ENCODE peak calls at places on chromosomes 4 and X, in seven cellular contexts. W is mesendoderm, U is neuronal stem cell, N is H1, G is trophoblast cell, H is mesenchymal stem cell, P is IMR-90. S is an unnamed sample. For H3K4me1, the result is how much of the 10 kb centered on the place peaks cover.

GRCh38 chr4:93947318-93947717 is 118.8 kb downstream of the ATOH1 start:
- DNase-seq in W (peak), U (no peak), N (no peak), G (no peak), H (no peak), P (no peak), S (no peak)

GRCh38 chrX:66728818-66729271 is 90.0 kb upstream of the EDA2R start:
- DNase-seq in W (peak), U (peak), N (peak), G (peak), H (peak), P (peak), S (peak)

GRCh38 chrX:86946569-86946968 is 571.0 kb upstream of the KLHL4 start:
- DNase-seq in W (peak), U (peak), N (no peak), G (no peak), H (peak), P (peak), S (no peak)

GRCh38 chr4:8306511-8307021 is 37.0 kb downstream of the HTRA3 start:
- DNase-seq in W (no peak), U (no peak), N (no peak), G (no peak), H (no peak), P (no peak), S (no peak)

GRCh38 chrX:45714864-45715263 is 514.2 kb upstream of the DIPK2B start:
- DNase-seq in W (no peak), U (no peak), N (no peak), G (peak), H (peak), P (peak), S (no peak)

GRCh38 chr4:53914313-53915016 is 149.9 kb downstream of the CHIC2 start:
- DNase-seq in W (no peak), U (no peak), N (no peak), G (peak), H (peak), P (peak), S (no peak)

GRCh38 chr4:153514001-153514526 is 47.9 kb downstream of the TMEM131L start:
- DNase-seq in W (no peak), U (no peak), N (no peak), G (no peak), H (peak), P (peak), S (no peak)

GRCh38 chrX:54479471-54480122 is 16.4 kb downstream of the FGD1 start:
- DNase-seq in W (peak), U (no peak), N (peak), G (no peak), H (peak), P (no peak), S (peak)

GRCh38 chr4:14237911-14238310 is 610.4 kb upstream of the BOD1L1 start:
- DNase-seq in W (no peak), U (no peak), N (no peak), G (no peak), H (no peak), P (no peak), S (no peak)

GRCh38 chr4:2662598-2662997 is 93.5 kb downstream of the TNIP2 start:
- DNase-seq in W (no peak), U (no peak), N (no peak), G (peak), H (peak), P (peak), S (no peak)

GRCh38 chr4:21893136-21893535 is 55.4 kb downstream of the KCNIP4 start:
- DNase-seq in W (no peak), U (no peak), N (no peak), G (no peak), H (no peak), P (no peak), S (no peak)

GRCh38 chr4:156029691-156030090 is 76.0 kb upstream of the CTSO start:
- DNase-seq in W (no peak), U (no peak), N (no peak), G (no peak), H (no peak), P (no peak), S (no peak)

GRCh38 chr4:89619230-89619962 is 217.6 kb downstream of the SNCA start:
- DNase-seq in W (no peak), U (no peak), N (no peak), G (no peak), H (peak), P (no peak), S (no peak)

GRCh38 chrX:12681047-12681446 is 110.2 kb upstream of the PRPS2 start:
- DNase-seq in W (no peak), U (no peak), N (no peak), G (no peak), H (no peak), P (no peak), S (no peak)

GRCh38 chr4:133865606-133866327 is 335.8 kb downstream of the PABPC4L start:
- DNase-seq in W (peak), U (peak), N (no peak), G (peak), H (peak), P (peak), S (no peak)

GRCh38 chr4:74108457-74109115 is 9.6 kb upstream of the CXCL2 start:
- DNase-seq in W (no peak), U (no peak), N (no peak), G (no peak), H (no peak), P (no peak), S (no peak)

GRCh38 chr4:116877069-116877468 is 208.3 kb downstream of the TRAM1L1 start:
- DNase-seq in W (no peak), U (no peak), N (no peak), G (no peak), H (no peak), P (no peak), S (no peak)

GRCh38 chr4:153207561-153207960 is 3.3 kb downstream of the TRIM2 start:
- DNase-seq in W (peak), U (no peak), N (no peak), G (peak), H (peak), P (peak), S (peak)

GRCh38 chr4:95867919-95868318 is 28.0 kb downstream of the PDHA2 start:
- DNase-seq in W (peak), U (no peak), N (no peak), G (no peak), H (peak), P (no peak), S (no peak)

GRCh38 chr4:88219099-88219498 is 60.7 kb upstream of the ABCG2 start:
- DNase-seq in W (peak), U (peak), N (no peak), G (no peak), H (peak), P (peak), S (no peak)

GRCh38 chr4:45640281-45640680 is 483.6 kb downstream of the GABRG1 start:
- DNase-seq in W (no peak), U (no peak), N (no peak), G (no peak), H (no peak), P (no peak), S (no peak)

GRCh38 chr4:102541708-102542107 is 40.5 kb downstream of the NFKB1 start:
- DNase-seq in W (peak), U (no peak), N (peak), G (no peak), H (no peak), P (no peak), S (peak)

GRCh38 chrX:140687706-140688105 is 21.9 kb upstream of the LINC00632 start:
- DNase-seq in W (no peak), U (no peak), N (no peak), G (no peak), H (no peak), P (no peak), S (no peak)

GRCh38 chr4:86935833-86936721 is 1.3 kb downstream of the AFF1 start:
- DNase-seq in W (peak), U (peak), N (peak), G (peak), H (peak), P (peak), S (peak)

GRCh38 chr4:109005523-109005922 is 242.7 kb upstream of the ETNPPL start:
- DNase-seq in W (no peak), U (no peak), N (no peak), G (peak), H (peak), P (peak), S (no peak)

GRCh38 chr4:189823611-189824010 is 117.1 kb upstream of the FRG1 start:
- DNase-seq in W (no peak), U (no peak), N (no peak), G (no peak), H (no peak), P (no peak), S (no peak)

GRCh38 chrX:69025802-69026301 is 139.4 kb downstream of the PJA1 start:
- DNase-seq in W (no peak), U (no peak), N (no peak), G (peak), H (peak), P (peak), S (no peak)

GRCh38 chr4:39044364-39044946 is 12.2 kb upstream of the TMEM156 start:
- DNase-seq in W (peak), U (peak), N (peak), G (peak), H (peak), P (peak), S (peak)

GRCh38 chrX:20240201-20240600 is 26.5 kb downstream of the RPS6KA3 start:
- DNase-seq in W (no peak), U (no peak), N (no peak), G (no peak), H (no peak), P (no peak), S (no peak)
- H3K4me1 ChIP-seq in W (under half), U (under half), N (under half), G (under half), H (under half), P (under half), S (under half)

DNA sequence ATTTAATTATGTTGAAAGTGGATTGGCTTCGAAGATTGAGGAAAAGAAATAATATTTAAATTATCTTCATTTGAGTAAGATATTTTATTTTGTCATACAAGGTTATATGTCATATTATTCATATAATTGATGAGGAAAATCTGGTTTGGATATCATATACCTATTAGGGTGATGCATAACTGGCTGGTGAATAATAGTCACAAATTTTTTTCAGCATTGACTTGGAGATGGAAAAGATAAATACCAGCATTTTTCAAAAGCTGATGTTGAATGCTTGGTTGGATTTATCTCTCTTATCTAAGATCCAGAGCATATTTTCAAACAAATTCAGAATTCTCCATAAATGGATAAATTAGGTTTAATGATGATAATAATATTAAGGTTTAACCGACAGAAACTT is 93.5 kb upstream of the SLIT2 start:
- DNase-seq in W (no peak), U (no peak), N (no peak), G (no peak), H (no peak), P (no peak), S (no peak)
- H3K23ac ChIP-seq in W (no peak), U (no peak), N (no peak), G (no peak), H (no peak), P (no peak), S (no peak)

GRCh38 chr4:142922720-142923119 is 76.6 kb upstream of the INPP4B start:
- DNase-seq in W (no peak), U (no peak), N (no peak), G (no peak), H (no peak), P (no peak), S (no peak)

GRCh38 chr4:142913034-142913433 is 66.9 kb upstream of the INPP4B start:
- DNase-seq in W (no peak), U (no peak), N (no peak), G (no peak), H (no peak), P (no peak), S (no peak)

GRCh38 chr4:142923619-142924018 is 77.5 kb upstream of the INPP4B start:
- DNase-seq in W (no peak), U (no peak), N (no peak), G (no peak), H (no peak), P (no peak), S (no peak)

GRCh38 chr4:142913461-142914030 is 67.4 kb upstream of the INPP4B start:
- DNase-seq in W (peak), U (no peak), N (no peak), G (no peak), H (no peak), P (peak), S (no peak)

DNA sequence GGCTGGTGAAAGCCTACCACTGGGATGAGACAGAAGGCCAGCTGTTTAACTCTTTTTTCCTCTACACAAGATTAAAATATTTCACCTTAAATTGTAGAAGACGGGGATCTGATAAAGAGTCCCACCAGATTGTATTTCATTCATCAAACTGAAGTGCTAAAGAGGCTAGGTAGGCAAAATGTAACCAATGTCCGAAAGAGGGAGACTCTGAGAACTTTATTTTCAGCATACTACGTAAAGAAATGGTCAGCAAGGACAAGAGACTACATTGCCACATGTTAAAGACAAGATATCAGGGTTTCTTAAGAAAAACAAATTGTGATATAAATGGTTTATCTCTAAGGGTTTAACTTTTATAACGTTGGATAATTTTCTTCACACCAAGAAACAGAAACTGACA is 71.6 kb upstream of the INPP4B start:
- DNase-seq in W (no peak), U (no peak), N (no peak), G (no peak), H (no peak), P (no peak), S (no peak)
- H3K4me1 ChIP-seq in W (under half), U (under half), N (under half), G (under half), H (under half), P (under half), S (under half)

DNA sequence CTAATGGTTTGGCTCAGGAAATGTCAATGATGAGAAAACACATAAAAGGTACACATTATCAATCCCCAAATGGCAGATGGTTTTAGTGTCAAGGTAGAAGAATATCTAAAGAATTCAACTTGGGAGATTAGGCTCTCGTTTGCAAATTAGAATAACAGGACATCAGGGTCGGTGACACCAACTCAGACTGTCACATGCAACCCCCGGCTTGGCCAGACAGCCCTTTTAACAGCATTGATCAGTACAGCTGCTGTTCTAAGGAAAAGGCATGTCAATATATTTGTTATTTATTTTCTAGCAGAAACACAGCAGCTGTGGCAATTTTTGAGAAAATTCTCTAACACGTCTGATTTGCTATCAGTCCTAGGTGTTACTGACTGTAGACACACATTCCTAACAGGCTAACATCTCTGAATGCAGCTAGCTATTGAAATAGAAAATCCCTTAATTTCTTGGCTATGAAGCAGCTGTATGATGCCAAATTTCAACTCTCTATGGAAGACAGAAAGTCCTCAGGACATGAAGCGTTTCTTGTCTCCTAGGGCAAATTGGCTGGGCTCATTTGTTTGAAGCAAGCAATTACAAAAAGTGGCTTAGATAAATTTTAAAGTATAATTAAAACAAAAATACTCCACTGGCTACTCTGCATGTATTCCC is 269.0 kb upstream of the CXXC4 start:
- DNase-seq in W (peak), U (no peak), N (no peak), G (no peak), H (no peak), P (no peak), S (no peak)
- H3K23ac ChIP-seq in W (no peak), U (no peak), N (no peak), G (no peak), H (no peak), P (no peak), S (no peak)

GRCh38 chrX:17592117-17592516 is 145.2 kb upstream of the SCML1 start:
- DNase-seq in W (no peak), U (no peak), N (no peak), G (no peak), H (peak), P (peak), S (no peak)
- H3K4me1 ChIP-seq in W (under half), U (under half), N (under half), G (under half), H (under half), P (under half), S (under half)

DNA sequence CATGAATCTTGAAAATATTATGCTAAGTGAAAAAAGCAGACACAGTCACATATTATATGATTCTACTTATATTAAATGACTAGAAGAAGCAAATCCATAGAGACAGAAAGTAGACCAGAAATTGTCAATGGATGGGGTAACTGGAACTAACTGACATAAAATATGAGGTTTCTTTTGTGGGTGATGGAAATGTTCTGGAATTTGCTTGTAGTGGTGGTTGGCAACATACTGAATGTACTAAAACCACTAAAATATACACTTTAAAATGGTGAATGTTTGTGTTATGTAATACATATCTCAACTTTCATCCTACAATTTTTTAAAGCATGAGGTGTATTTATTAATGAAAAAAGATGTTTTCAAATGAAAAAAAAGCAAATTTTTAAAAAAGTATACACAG is 14.7 kb downstream of the CNOT6L start:
- DNase-seq in W (no peak), U (no peak), N (no peak), G (no peak), H (no peak), P (peak), S (no peak)
- H3K23ac ChIP-seq in W (no peak), U (no peak), N (no peak), G (no peak), H (no peak), P (no peak), S (no peak)

S was measured in H9.